ENCODE peak calls at places on chromosome 12, in six cellular contexts. Y, D, F, G, L and V are unnamed samples.

GRCh38 chr12:59142175-59142574 is 221.9 kb upstream of the LRIG3 start:
- DNase-seq in Y (no peak), D (no peak), F (no peak), G (no peak), L (no peak), V (no peak)

GRCh38 chr12:130526813-130527212 is 189.1 kb downstream of the PIWIL1 start:
- DNase-seq in Y (no peak), D (no peak), F (no peak), G (no peak), L (peak), V (peak)

GRCh38 chr12:22029991-22030390 is 16.0 kb upstream of the CMAS start:
- DNase-seq in Y (no peak), D (no peak), F (no peak), G (no peak), L (no peak), V (no peak)

GRCh38 chr12:3045989-3046388 is 31.2 kb upstream of the TSPAN9 start:
- DNase-seq in Y (no peak), D (no peak), F (no peak), G (no peak), L (no peak), V (no peak)

GRCh38 chr12:53062011-53062961 is 12.4 kb downstream of the TNS2 start:
- DNase-seq in Y (no peak), D (no peak), F (no peak), G (no peak), L (no peak), V (no peak)

GRCh38 chr12:7075931-7076330 is 15.4 kb downstream of the C1S start:
- DNase-seq in Y (no peak), D (no peak), F (peak), G (no peak), L (no peak), V (no peak)

GRCh38 chr12:93167841-93168492 is 209.8 kb upstream of the NUDT4 start:
- DNase-seq in Y (no peak), D (no peak), F (no peak), G (no peak), L (peak), V (no peak)

GRCh38 chr12:2291182-2291832 is 238.5 kb downstream of the CACNA1C start:
- DNase-seq in Y (no peak), D (peak), F (peak), G (peak), L (peak), V (no peak)

GRCh38 chr12:108691995-108692808 is 39.1 kb downstream of the CORO1C start:
- DNase-seq in Y (no peak), D (peak), F (peak), G (peak), L (peak), V (peak)

GRCh38 chr12:6059860-6060565 is 64.5 kb downstream of the VWF start:
- DNase-seq in Y (no peak), D (no peak), F (no peak), G (no peak), L (peak), V (no peak)